ENCODE peak calls at places on chromosome 2, in four cellular contexts. I is IMR-90, U is fibroblast of lung, L is trophoblast cell. T is an unnamed sample. For H3K36me3, the result is how much of the 10 kb centered on the place peaks cover.

GRCh38 chr2:43465234-43465633 is 130.6 kb downstream of the THADA start:
- DNase-seq in I (no peak), U (no peak), L (no peak), T (no peak)

GRCh38 chr2:166128156-166128505 is 311 bp upstream of the SCN1A start:
- DNase-seq in U (no peak), L (no peak), I (no peak), T (no peak)

GRCh38 chr2:204357175-204357695 is 188.0 kb upstream of the PARD3B start:
- DNase-seq in L (no peak), U (no peak), I (no peak), T (no peak)

GRCh38 chr2:122478108-122478507 is 722.7 kb downstream of the TSN start:
- DNase-seq in I (no peak), U (no peak), L (no peak), T (no peak)

GRCh38 chr2:230129343-230129742 is 60.6 kb upstream of the SLC16A14 start:
- DNase-seq in L (no peak), I (no peak), U (peak), T (no peak)

GRCh38 chr2:235658371-235659174 is 164.7 kb downstream of the AGAP1 start:
- DNase-seq in U (no peak), L (no peak), I (no peak), T (no peak)

GRCh38 chr2:112750560-112750843 is 13.9 kb downstream of the CKAP2L start:
- DNase-seq in I (peak), L (no peak), U (no peak), T (no peak)

GRCh38 chr2:39942970-39943369 is 163.9 kb upstream of the THUMPD2 start:
- DNase-seq in U (no peak), L (no peak), I (peak), T (no peak)

GRCh38 chr2:215664847-215665525 is 229.1 kb upstream of the FN1 start:
- DNase-seq in U (peak), L (peak), I (peak), T (no peak)

GRCh38 chr2:181466661-181467576 is 9.7 kb downstream of the ITGA4 start:
- DNase-seq in U (peak), I (peak), L (peak), T (no peak)
- H3K27ac ChIP-seq in U (no peak), I (no peak), L (no peak), T (no peak)

GRCh38 chr2:131058214-131058613 is 35.0 kb downstream of the FAM168B start:
- DNase-seq in L (no peak), I (no peak), U (no peak), T (no peak)

GRCh38 chr2:131062066-131062465 is 31.2 kb downstream of the FAM168B start:
- DNase-seq in I (no peak), U (no peak), L (no peak), T (no peak)

GRCh38 chr2:131056204-131056975 is 36.9 kb downstream of the FAM168B start:
- DNase-seq in U (no peak), I (no peak), L (no peak), T (no peak)

GRCh38 chr2:131055169-131056065 is 37.8 kb downstream of the FAM168B start:
- DNase-seq in I (peak), L (no peak), U (no peak), T (no peak)

GRCh38 chr2:131058905-131059304 is 34.4 kb downstream of the FAM168B start:
- DNase-seq in U (no peak), I (no peak), L (no peak), T (no peak)
- H3K36me3 ChIP-seq in U (under half), I (under half), L (under half), T (under half)

GRCh38 chr2:207727256-207727655 is 15.8 kb downstream of the CCNYL1 start:
- DNase-seq in I (peak), L (no peak), U (no peak), T (no peak)

GRCh38 chr2:207729465-207729998 is 18.1 kb downstream of the CCNYL1 start:
- DNase-seq in L (no peak), U (no peak), I (no peak), T (no peak)

GRCh38 chr2:207722773-207723424 is 11.5 kb downstream of the CCNYL1 start:
- DNase-seq in I (no peak), U (no peak), L (no peak), T (no peak)

GRCh38 chr2:207724113-207724512 is 12.7 kb downstream of the CCNYL1 start:
- DNase-seq in I (no peak), L (no peak), U (no peak), T (no peak)

GRCh38 chr2:207725815-207726578 is 14.6 kb downstream of the CCNYL1 start:
- DNase-seq in L (no peak), I (no peak), U (no peak), T (no peak)
- H3K27ac ChIP-seq in L (no peak), I (no peak), U (no peak), T (no peak)

DNA sequence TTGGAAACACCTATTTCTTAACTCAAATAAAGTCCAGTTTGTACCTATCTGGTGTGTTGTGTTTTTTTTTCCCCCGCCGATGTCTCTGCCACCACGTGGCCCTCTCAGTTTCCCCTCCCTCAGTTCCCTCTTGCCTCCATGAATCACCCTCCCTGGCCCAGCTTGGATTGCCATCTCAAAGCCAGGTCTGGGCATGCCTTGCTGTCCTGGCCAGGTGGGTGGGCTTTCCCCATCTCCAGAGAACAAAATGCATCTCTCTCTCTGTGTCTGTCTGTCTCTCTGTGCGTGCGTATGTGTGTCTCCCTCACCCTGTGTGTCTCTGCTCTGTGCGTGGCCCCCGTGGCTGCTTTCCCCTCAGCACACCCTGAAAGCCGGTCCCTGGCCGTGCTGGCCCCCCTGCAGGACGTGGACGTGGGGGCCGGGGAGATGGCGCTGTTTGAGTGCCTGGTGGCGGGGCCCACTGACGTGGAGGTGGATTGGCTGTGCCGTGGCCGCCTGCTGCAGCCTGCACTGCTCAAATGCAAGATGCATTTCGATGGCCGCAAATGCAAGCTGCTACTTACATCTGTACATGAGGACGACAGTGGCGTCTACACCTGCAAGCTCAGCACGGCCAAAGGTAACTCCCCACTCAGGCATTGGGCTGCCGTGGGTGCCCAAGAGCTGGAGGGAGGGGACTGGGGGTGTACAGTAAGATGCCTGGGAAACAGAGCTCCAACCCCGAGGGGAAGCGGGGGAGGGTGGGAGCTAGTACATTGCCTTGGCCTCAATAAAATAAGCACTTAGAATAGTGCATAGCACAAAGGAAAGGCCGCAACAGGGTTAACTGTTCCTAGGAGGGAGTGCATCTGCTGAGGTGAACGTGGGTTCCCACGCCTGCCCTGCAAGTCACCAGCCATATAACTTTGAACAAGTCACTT is 31.6 kb upstream of the GMPPA start:
- DNase-seq in U (no peak), I (no peak), L (no peak), T (no peak)
- H3K36me3 ChIP-seq in U (under half), I (half or more), L (under half), T (under half)

GRCh38 chr2:120477198-120477597 is 131.3 kb downstream of the INHBB start:
- DNase-seq in I (no peak), L (no peak), U (no peak), T (no peak)
- H3K27ac ChIP-seq in I (no peak), L (no peak), U (no peak), T (no peak)

GRCh38 chr2:201797175-201797840 is 9.0 kb upstream of the CDK15 start:
- DNase-seq in I (peak), L (peak), U (peak), T (no peak)

GRCh38 chr2:201793631-201794030 is 12.7 kb upstream of the CDK15 start:
- DNase-seq in L (peak), I (no peak), U (no peak), T (no peak)

GRCh38 chr2:201796478-201796865 is 9.9 kb upstream of the CDK15 start:
- DNase-seq in U (no peak), L (no peak), I (no peak), T (no peak)

GRCh38 chr2:201794261-201794660 is 12.1 kb upstream of the CDK15 start:
- DNase-seq in I (peak), L (peak), U (no peak), T (no peak)

DNA sequence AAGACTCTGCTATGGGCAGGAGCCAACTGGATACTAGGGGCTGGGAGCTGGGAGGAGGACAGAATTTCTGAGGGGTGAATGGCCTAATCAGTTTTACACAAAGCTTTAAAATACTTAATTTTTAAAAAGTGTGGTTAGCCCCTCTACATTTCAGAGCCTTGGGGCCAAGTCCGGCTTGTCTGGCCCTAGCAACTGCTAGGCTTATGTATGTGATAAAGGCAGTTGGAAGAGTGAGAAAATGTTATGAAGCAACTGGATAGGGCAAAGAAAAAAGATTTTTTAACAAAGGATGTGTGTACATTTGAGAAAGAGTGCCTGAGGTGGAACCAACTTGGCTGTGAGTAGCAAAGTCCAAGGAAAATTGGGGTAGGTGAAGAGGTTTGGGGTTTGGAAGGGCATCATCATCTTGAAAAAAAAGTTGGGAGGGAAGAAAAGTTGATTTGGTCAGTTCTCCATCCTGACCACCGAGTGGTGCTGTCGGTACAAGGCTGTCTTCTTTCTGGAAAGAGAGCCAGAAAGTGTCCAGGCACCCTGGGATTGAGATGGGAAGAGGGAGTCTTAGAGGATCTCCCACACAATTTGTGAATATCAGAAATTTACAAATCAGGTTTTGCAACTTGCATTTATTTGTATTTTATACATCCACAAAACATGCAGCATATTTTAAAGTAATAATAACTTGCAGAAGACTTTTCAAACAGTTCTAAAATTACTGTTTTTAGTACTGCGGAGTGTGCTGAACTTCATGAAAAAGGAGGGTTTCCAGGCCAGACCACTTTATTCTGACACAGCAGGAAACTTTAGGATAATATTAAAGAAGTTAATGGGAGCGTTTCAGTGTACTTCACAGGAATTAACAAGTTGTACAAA is 10.5 kb upstream of the CDK15 start:
- DNase-seq in I (peak), U (peak), L (peak), T (no peak)
- H3K36me3 ChIP-seq in I (under half), U (under half), L (under half), T (under half)

GRCh38 chr2:108943067-108943350 is 46.0 kb downstream of the EDAR start:
- DNase-seq in I (no peak), U (no peak), L (no peak), T (no peak)

GRCh38 chr2:108947271-108947907 is 41.6 kb downstream of the EDAR start:
- DNase-seq in L (no peak), U (no peak), I (no peak), T (no peak)

GRCh38 chr2:108946442-108946841 is 42.6 kb downstream of the EDAR start:
- DNase-seq in I (no peak), L (no peak), U (no peak), T (no peak)

GRCh38 chr2:108944601-108945241 is 44.3 kb downstream of the EDAR start:
- DNase-seq in L (no peak), U (no peak), I (peak), T (no peak)

DNA sequence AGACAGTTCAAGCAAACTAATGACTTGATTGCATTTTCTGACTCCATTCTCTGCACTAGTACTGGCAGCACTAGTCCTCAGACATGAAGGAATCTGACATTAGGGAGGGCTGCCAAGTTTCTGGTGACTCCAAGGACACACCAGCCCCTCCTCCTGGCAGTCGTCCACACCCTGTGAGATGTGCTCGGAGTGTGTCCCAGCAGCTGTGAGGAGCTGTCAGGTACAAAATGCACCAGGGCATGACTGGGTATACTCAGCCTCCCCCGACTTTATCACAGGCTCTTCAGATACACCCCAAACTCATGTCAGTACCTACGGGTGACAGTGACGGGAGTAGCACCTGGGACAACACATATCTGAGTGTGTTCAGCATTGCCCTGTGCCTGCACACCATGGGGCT is 43.1 kb downstream of the EDAR start:
- DNase-seq in L (no peak), U (no peak), I (no peak), T (no peak)
- H3K27ac ChIP-seq in L (no peak), U (no peak), I (no peak), T (no peak)

GRCh38 chr2:152635635-152636298 is 81.5 kb downstream of the PRPF40A start:
- DNase-seq in U (peak), L (peak), I (peak), T (no peak)
- H3K36me3 ChIP-seq in U (under half), L (under half), I (under half), T (under half)